ENCODE peak calls at places on chromosomes 1 and 21, in eight cellular contexts. H, L, I, Q, G, J, Z and Y are unnamed samples.

GRCh38 chr1:201450721-201451291 is 18.2 kb downstream of the PHLDA3 start:
- DNase-seq in Z (no peak), Q (peak; percentile 32), L (no peak), I (peak; percentile 83), J (peak; percentile 83), H (peak; percentile 91), G (no peak), Y (no peak)

GRCh38 chr1:71656902-71657301 is 576.1 kb upstream of the ZRANB2 start:
- DNase-seq in J (no peak), Q (no peak), G (no peak), H (peak; percentile 51), Z (no peak), L (no peak), I (no peak), Y (no peak)

GRCh38 chr1:7727816-7728477 is 43.1 kb upstream of the VAMP3 start:
- DNase-seq in Q (no peak), L (no peak), J (no peak), G (no peak), I (no peak), Z (no peak), H (no peak), Y (no peak)

GRCh38 chr1:29632436-29633270 is 396.3 kb downstream of the PTPRU start:
- DNase-seq in Q (no peak), H (no peak), J (no peak), L (no peak), I (no peak), G (no peak), Z (no peak), Y (no peak)

GRCh38 chr1:150320667-150320978 is 710 bp upstream of the PRPF3 start:
- DNase-seq in J (no peak), G (no peak), H (no peak), Z (no peak), Q (no peak), L (no peak), I (no peak), Y (no peak)

GRCh38 chr1:37035014-37035686 is 835 bp upstream of the GRIK3 start:
- DNase-seq in H (no peak), J (no peak), G (no peak), Z (no peak), I (no peak), L (no peak), Q (no peak), Y (no peak)

GRCh38 chr21:15849925-15850324 is 120.1 kb downstream of the USP25 start:
- DNase-seq in Z (no peak), G (no peak), H (no peak), I (no peak), Q (no peak), L (no peak), J (no peak), Y (no peak)

GRCh38 chr1:235567812-235568444 is 63.7 kb upstream of the B3GALNT2 start:
- DNase-seq in G (no peak), Z (no peak), I (no peak), L (no peak), J (no peak), H (no peak), Q (no peak), Y (no peak)

GRCh38 chr1:168628807-168629206 is 52.4 kb downstream of the XCL1 start:
- DNase-seq in G (no peak), L (no peak), Z (no peak), J (no peak), H (peak; percentile 56), I (no peak), Q (no peak), Y (no peak)

GRCh38 chr1:19463204-19463803 is 22.0 kb downstream of the CAPZB start:
- DNase-seq in Q (no peak), G (no peak), Z (no peak), L (no peak), H (no peak), J (no peak), I (no peak), Y (no peak)

GRCh38 chr1:95554408-95554807 is 320.4 kb downstream of the RWDD3 start:
- DNase-seq in Q (no peak), Z (no peak), G (no peak), L (no peak), I (no peak), H (no peak), J (no peak), Y (no peak)

GRCh38 chr1:56095924-56096655 is 483.3 kb downstream of the PLPP3 start:
- DNase-seq in G (no peak), I (no peak), Q (peak; percentile 93), J (no peak), H (peak; percentile 74), Z (no peak), L (no peak), Y (no peak)

GRCh38 chr1:15802234-15802965 is 5.0 kb downstream of the UQCRHL start:
- DNase-seq in J (no peak), H (peak; percentile 70), I (no peak), Q (no peak), Z (no peak), G (no peak), L (no peak), Y (no peak)

GRCh38 chr1:15031251-15031930 is 122.2 kb upstream of the TMEM51 start:
- DNase-seq in Z (no peak), L (no peak), J (no peak), Q (no peak), G (no peak), I (peak; percentile 28), H (no peak), Y (no peak)

GRCh38 chr1:3881191-3881475 is 18.9 kb downstream of the C1orf174 start:
- DNase-seq in G (no peak), L (no peak), Q (no peak), Z (no peak), I (peak; percentile 42), H (no peak), J (no peak), Y (no peak)

GRCh38 chr1:119143716-119144115 is 3.3 kb upstream of the WARS2 start:
- DNase-seq in L (no peak), Q (no peak), J (no peak), H (no peak), I (no peak), Z (no peak), G (no peak), Y (no peak)

GRCh38 chr1:21522525-21523038 is 13.4 kb downstream of the ALPL start:
- DNase-seq in H (no peak), I (no peak), G (no peak), J (no peak), Z (no peak), Q (no peak), L (no peak), Y (no peak)

GRCh38 chr21:46172863-46173528 is 11.3 kb downstream of the SPATC1L start:
- DNase-seq in G (peak; percentile 12), Z (no peak), H (no peak), I (no peak), L (no peak), Q (no peak), J (no peak), Y (no peak)